ENCODE peak calls at places on chromosomes 16 and 17, in nine cellular contexts. W, J, N, R, T, B, P, H and O are unnamed samples.

GRCh38 chr16:84718-85452 is 6.9 kb downstream of the MPG start:
- DNase-seq in W (peak), J (no peak), N (no peak), R (no peak), T (no peak), B (no peak), P (no peak), H (peak), O (peak)

GRCh38 chr16:49934557-49935260 is 78.8 kb upstream of the ZNF423 start:
- DNase-seq in W (no peak), J (no peak), N (no peak), R (no peak), T (peak), B (no peak), P (no peak), H (no peak), O (no peak)

GRCh38 chr17:30920282-30920681 is 1.5 kb upstream of the ADAP2 start:
- DNase-seq in W (no peak), J (no peak), N (no peak), R (no peak), T (peak), B (no peak), P (no peak), H (peak), O (no peak)

GRCh38 chr17:7883781-7884386 is 4.7 kb upstream of the CHD3 start:
- DNase-seq in W (peak), J (no peak), N (no peak), R (no peak), T (no peak), B (no peak), P (no peak), H (no peak), O (no peak)

GRCh38 chr16:57569306-57569946 is 27.0 kb downstream of the ADGRG5 start:
- DNase-seq in W (no peak), J (no peak), N (no peak), R (no peak), T (no peak), B (no peak), P (no peak), H (no peak), O (no peak)

GRCh38 chr17:31722251-31723056 is 136.6 kb downstream of the COPRS start:
- DNase-seq in W (no peak), J (no peak), N (no peak), R (no peak), T (no peak), B (no peak), P (no peak), H (no peak), O (no peak)

GRCh38 chr17:60398227-60398959 is 6.5 kb upstream of the USP32 start:
- DNase-seq in W (no peak), J (no peak), N (no peak), R (no peak), T (no peak), B (no peak), P (no peak), H (no peak), O (no peak)

GRCh38 chr17:17663160-17664072 is 17.8 kb upstream of the RAI1 start:
- DNase-seq in W (peak), J (no peak), N (peak), R (peak), T (peak), B (no peak), P (peak), H (peak), O (no peak)

GRCh38 chr16:27670071-27670825 is 120.3 kb downstream of the KATNIP start:
- DNase-seq in W (no peak), J (no peak), N (no peak), R (no peak), T (no peak), B (no peak), P (no peak), H (no peak), O (no peak)

GRCh38 chr17:47775181-47775580 is 42.1 kb downstream of the TBX21 start:
- DNase-seq in W (no peak), J (no peak), N (no peak), R (no peak), T (no peak), B (no peak), P (no peak), H (no peak), O (no peak)

GRCh38 chr16:89388536-89388935 is 101.8 kb downstream of the ANKRD11 start:
- DNase-seq in W (no peak), J (no peak), N (no peak), R (no peak), T (peak), B (no peak), P (no peak), H (no peak), O (no peak)

GRCh38 chr17:8828517-8828875 is 29.3 kb upstream of the MFSD6L start:
- DNase-seq in W (no peak), J (no peak), N (no peak), R (no peak), T (peak), B (no peak), P (no peak), H (no peak), O (peak)

GRCh38 chr17:835263-835662 is 53.1 kb downstream of the MRM3 start:
- DNase-seq in W (no peak), J (no peak), N (no peak), R (no peak), T (peak), B (no peak), P (no peak), H (peak), O (no peak)

GRCh38 chr16:67868290-67868689 is 4.6 kb upstream of the EDC4 start:
- DNase-seq in W (no peak), J (no peak), N (no peak), R (no peak), T (no peak), B (no peak), P (no peak), H (no peak), O (no peak)

GRCh38 chr16:19884611-19885455 is at the start of gene GPRC5B:
- DNase-seq in W (peak), J (no peak), N (peak), R (no peak), T (peak), B (peak), P (peak), H (no peak), O (no peak)

GRCh38 chr17:1252203-1252608 is 18.0 kb upstream of the BHLHA9 start:
- DNase-seq in W (no peak), J (no peak), N (no peak), R (no peak), T (peak), B (no peak), P (no peak), H (no peak), O (no peak)

GRCh38 chr17:49191407-49191916 is 18.9 kb downstream of the GNGT2 start:
- DNase-seq in W (no peak), J (no peak), N (no peak), R (no peak), T (no peak), B (no peak), P (no peak), H (no peak), O (no peak)

GRCh38 chr16:49465661-49466528 is 92.3 kb downstream of the C16orf78 start:
- DNase-seq in W (no peak), J (no peak), N (no peak), R (no peak), T (peak), B (no peak), P (no peak), H (no peak), O (peak)

GRCh38 chr17:50469005-50469605 is 425 bp upstream of the CHAD start:
- DNase-seq in W (no peak), J (no peak), N (no peak), R (no peak), T (peak), B (no peak), P (no peak), H (no peak), O (no peak)

GRCh38 chr17:52606098-52606497 is 447.6 kb upstream of the CA10 start:
- DNase-seq in W (no peak), J (no peak), N (no peak), R (no peak), T (no peak), B (no peak), P (no peak), H (no peak), O (no peak)

GRCh38 chr17:83200231-83200699 is 120.9 kb downstream of the METRNL start:
- DNase-seq in W (peak), J (no peak), N (peak), R (no peak), T (no peak), B (no peak), P (no peak), H (no peak), O (peak)

GRCh38 chr16:73126453-73126853 is 78.5 kb upstream of the ZFHX3 start:
- DNase-seq in W (no peak), J (no peak), N (no peak), R (no peak), T (no peak), B (no peak), P (no peak), H (no peak), O (peak)

GRCh38 chr17:79850571-79851460 is 11.6 kb upstream of the CBX4 start:
- DNase-seq in W (peak), J (no peak), N (no peak), R (no peak), T (no peak), B (no peak), P (no peak), H (no peak), O (no peak)

GRCh38 chr16:67713647-67714273 is 5.4 kb downstream of the GFOD2 start:
- DNase-seq in W (no peak), J (no peak), N (no peak), R (no peak), T (peak), B (no peak), P (no peak), H (no peak), O (no peak)

GRCh38 chr17:47223007-47223406 is 13.9 kb downstream of the MYL4 start:
- DNase-seq in W (no peak), J (no peak), N (no peak), R (no peak), T (no peak), B (no peak), P (no peak), H (no peak), O (no peak)